ENCODE peak calls at places on chromosomes 6 and 20, in seven cellular contexts. Q is cerebellum; B is iPS-NIHi11; I is HFFc6; D is naive thymus-derived CD4-positive, alpha-beta T cell; H is T1000; W is H9. R is an unnamed sample.
A peak's percentile ranks its signal among the peaks of the same experiment; 100 is the strongest.

GRCh38 chr6:1136415-1136774 is 175.5 kb upstream of the FOXQ1 start:
- DNase-seq in Q (peak; percentile 84), W (no peak), B (no peak), I (peak; percentile 72), H (no peak), D (no peak), R (no peak)

GRCh38 chr6:147930743-147931142 is 411.9 kb upstream of the SASH1 start:
- DNase-seq in Q (no peak), I (no peak), H (no peak), B (no peak), W (no peak), D (no peak), R (no peak)

GRCh38 chr6:71523548-71523947 is 234.9 kb downstream of the OGFRL1 start:
- DNase-seq in H (no peak), D (no peak), B (no peak), I (no peak), W (no peak), Q (no peak), R (no peak)

GRCh38 chr6:20952605-20953004 is 418.3 kb downstream of the CDKAL1 start:
- DNase-seq in Q (no peak), D (no peak), H (peak; percentile 41), W (peak; percentile 27), I (peak; percentile 81), B (no peak), R (no peak)

GRCh38 chr20:36344517-36345132 is 38.5 kb downstream of the DLGAP4 start:
- DNase-seq in D (no peak), Q (no peak), I (peak; percentile 27), W (peak; percentile 82), B (peak; percentile 93), H (peak; percentile 57), R (peak; percentile 96)

GRCh38 chr6:18126116-18126515 is 3.6 kb upstream of the NHLRC1 start:
- DNase-seq in B (no peak), D (no peak), Q (no peak), I (no peak), H (no peak), W (no peak), R (no peak)

GRCh38 chr20:35463455-35464300 is 8.3 kb downstream of the CEP250 start:
- DNase-seq in B (peak; percentile 78), D (peak; percentile 57), H (peak; percentile 17), W (peak; percentile 66), I (peak; percentile 63), Q (peak; percentile 82), R (peak; percentile 89)

GRCh38 chr20:44583179-44583578 is 800 bp downstream of the PKIG start:
- DNase-seq in W (no peak), D (no peak), H (no peak), B (no peak), I (no peak), Q (no peak), R (no peak)

GRCh38 chr6:31879901-31880300 is 1.1 kb upstream of the SLC44A4 start:
- DNase-seq in D (no peak), W (peak; percentile 24), H (no peak), I (no peak), B (no peak), Q (no peak), R (no peak)

GRCh38 chr6:34146021-34146782 is at the start of gene GRM4:
- DNase-seq in B (no peak), Q (peak; percentile 42), I (no peak), H (no peak), D (no peak), W (peak; percentile 45), R (peak; percentile 64)

GRCh38 chr20:18754030-18754659 is 59.4 kb upstream of the SCP2D1 start:
- DNase-seq in B (no peak), D (no peak), H (no peak), W (no peak), Q (no peak), I (no peak), R (no peak)

GRCh38 chr6:38637756-38638155 is 2.0 kb downstream of the BTBD9 start:
- DNase-seq in B (no peak), Q (no peak), H (no peak), D (no peak), W (no peak), I (no peak), R (peak; percentile 52)

GRCh38 chr6:149855040-149855654 is 9.0 kb downstream of the LRP11 start:
- DNase-seq in H (no peak), B (no peak), I (peak; percentile 91), D (no peak), Q (no peak), W (no peak), R (no peak)

GRCh38 chr6:2524090-2524489 is 226.6 kb downstream of the MYLK4 start:
- DNase-seq in D (no peak), B (no peak), W (no peak), Q (no peak), H (no peak), I (no peak), R (peak; percentile 53)

GRCh38 chr6:168939771-168940170 is 313.9 kb downstream of the THBS2 start:
- DNase-seq in D (no peak), H (no peak), W (no peak), I (no peak), Q (no peak), B (no peak), R (no peak)

GRCh38 chr6:119325559-119326240 is 23.9 kb downstream of the MAN1A1 start:
- DNase-seq in Q (no peak), I (no peak), H (no peak), B (no peak), D (no peak), W (no peak), R (no peak)

GRCh38 chr20:21808863-21809664 is 103.6 kb downstream of the PAX1 start:
- DNase-seq in B (peak; percentile 95), Q (no peak), D (no peak), W (peak; percentile 80), I (no peak), H (no peak), R (peak; percentile 92)

R was measured in endodermal cell.